ENCODE peak calls at places on chromosomes 3 and 15, in eight cellular contexts. K is K562, Q is GM12865, J is tibial artery, V is aorta, Y is lower leg skin, Z is mesenchymal stem cell, O is HFF-Myc. S is an unnamed sample.

GRCh38 chr3:77189684-77190083 is 149.8 kb downstream of the ROBO2 start:
- DNase-seq in K (no peak), Q (no peak), J (no peak), V (no peak), Y (no peak), Z (no peak), O (no peak), S (no peak)

GRCh38 chr3:53150247-53151085 is 10.5 kb upstream of the PRKCD start:
- DNase-seq in K (no peak), Q (no peak), J (no peak), V (peak), Y (no peak), Z (no peak), O (no peak), S (no peak)

GRCh38 chr3:52495777-52496602 is 852 bp downstream of the STAB1 start:
- DNase-seq in K (no peak), Q (no peak), J (no peak), V (no peak), Y (no peak), Z (peak), O (no peak), S (peak)

GRCh38 chr3:127456471-127457093 is 134.0 kb downstream of the TPRA1 start:
- DNase-seq in K (no peak), Q (no peak), J (peak), V (peak), Y (no peak), Z (peak), O (peak), S (no peak)

GRCh38 chr3:42749753-42750231 is 23.3 kb downstream of the CCDC13 start:
- DNase-seq in K (peak), Q (peak), J (peak), V (peak), Y (no peak), Z (no peak), O (no peak), S (no peak)

GRCh38 chr3:174295336-174295735 is 563.8 kb upstream of the NAALADL2 start:
- DNase-seq in K (no peak), Q (no peak), J (no peak), V (no peak), Y (no peak), Z (no peak), O (no peak), S (no peak)

GRCh38 chr15:84864429-84864795 is 20.1 kb upstream of the SLC28A1 start:
- DNase-seq in K (no peak), Q (no peak), J (no peak), V (no peak), Y (no peak), Z (no peak), O (no peak), S (no peak)

GRCh38 chr3:129182390-129183180 is 1.1 kb downstream of the CNBP start:
- DNase-seq in K (peak), Q (peak), J (no peak), V (no peak), Y (no peak), Z (peak), O (no peak), S (no peak)

GRCh38 chr15:29672446-29672845 is 149.8 kb downstream of the TJP1 start:
- DNase-seq in K (no peak), Q (no peak), J (no peak), V (no peak), Y (no peak), Z (no peak), O (no peak), S (no peak)

GRCh38 chr3:73614385-73614784 is 10.4 kb downstream of the PDZRN3 start:
- DNase-seq in K (no peak), Q (no peak), J (no peak), V (no peak), Y (peak), Z (peak), O (no peak), S (peak)

GRCh38 chr15:93359780-93360161 is 270.8 kb upstream of the RGMA start:
- DNase-seq in K (no peak), Q (no peak), J (no peak), V (no peak), Y (no peak), Z (no peak), O (no peak), S (no peak)

GRCh38 chr3:154040283-154040682 is 80.9 kb upstream of the ARHGEF26 start:
- DNase-seq in K (peak), Q (peak), J (no peak), V (no peak), Y (no peak), Z (peak), O (no peak), S (no peak)

GRCh38 chr15:69454953-69455352 is 2.3 kb downstream of the RPLP1 start:
- DNase-seq in K (peak), Q (no peak), J (no peak), V (no peak), Y (no peak), Z (no peak), O (no peak), S (no peak)
- H3K4me3 ChIP-seq in K (peak), Q (peak), J (peak), V (peak), Y (no peak), Z (peak), O (peak), S (no peak)

DNA sequence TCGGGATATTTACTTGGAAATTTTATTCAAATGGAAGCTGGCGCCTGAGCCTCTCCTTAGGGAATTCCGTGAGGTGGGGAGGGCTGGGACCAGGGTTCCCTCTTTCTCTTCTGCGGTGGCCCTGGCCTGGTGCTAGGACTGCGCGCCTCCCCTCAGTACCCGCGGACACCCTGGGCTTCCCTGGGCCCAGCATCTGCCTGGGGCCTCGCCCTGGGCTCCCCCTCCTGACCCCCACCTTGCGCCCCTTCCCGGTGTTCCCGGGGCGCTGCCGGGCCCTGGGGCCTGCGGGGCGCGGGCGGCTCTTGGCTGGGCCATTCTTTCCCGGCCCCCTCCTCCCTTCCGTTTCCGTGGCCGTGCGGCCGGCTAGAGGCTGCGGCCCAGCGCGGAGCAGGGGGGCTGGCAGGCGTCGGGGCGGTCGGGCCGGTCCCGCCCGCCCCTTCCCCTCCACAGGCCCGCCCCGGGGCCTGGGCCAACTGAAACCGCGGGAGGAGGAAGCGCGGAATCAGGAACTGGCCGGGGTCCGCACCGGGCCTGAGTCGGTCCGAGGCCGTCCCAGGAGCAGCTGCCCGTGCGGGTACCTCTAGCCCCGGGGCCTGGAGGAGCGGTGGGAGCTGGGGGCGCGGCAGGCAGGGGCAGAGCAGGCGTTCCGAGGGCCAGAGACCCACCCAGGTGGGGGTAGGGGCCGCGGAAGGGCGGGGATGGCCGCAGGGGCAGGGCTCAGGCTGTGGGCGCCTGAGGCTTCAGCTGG is at the start of gene FES:
- DNase-seq in K (no peak), Q (no peak), J (peak), V (peak), Y (no peak), Z (peak), O (no peak), S (no peak)
- H3K4me3 ChIP-seq in K (no peak), Q (peak), J (peak), V (peak), Y (peak), Z (peak), O (peak), S (peak)

GRCh38 chr3:86988235-86988634 is 2.7 kb downstream of the VGLL3 start:
- DNase-seq in K (no peak), Q (no peak), J (no peak), V (no peak), Y (no peak), Z (peak), O (no peak), S (no peak)
- H3K4me3 ChIP-seq in K (no peak), Q (no peak), J (peak), V (no peak), Y (no peak), Z (peak), O (peak), S (peak)

GRCh38 chr3:171776411-171776810 is 33.9 kb downstream of the PLD1 start:
- DNase-seq in K (no peak), Q (no peak), J (no peak), V (no peak), Y (no peak), Z (no peak), O (no peak), S (no peak)
- H3K4me3 ChIP-seq in K (no peak), Q (no peak), J (no peak), V (no peak), Y (no peak), Z (no peak), O (no peak), S (no peak)

GRCh38 chr3:172711457-172711800 is 562 bp upstream of the NCEH1 start:
- DNase-seq in K (peak), Q (peak), J (no peak), V (no peak), Y (no peak), Z (no peak), O (no peak), S (peak)

GRCh38 chr3:172710709-172711456 is at the start of gene NCEH1:
- DNase-seq in K (peak), Q (peak), J (peak), V (peak), Y (peak), Z (peak), O (peak), S (peak)

GRCh38 chr3:172707967-172708366 is 2.9 kb downstream of the NCEH1 start:
- DNase-seq in K (no peak), Q (no peak), J (no peak), V (no peak), Y (no peak), Z (peak), O (no peak), S (no peak)

GRCh38 chr3:172709776-172710708 is 825 bp downstream of the NCEH1 start:
- DNase-seq in K (peak), Q (peak), J (peak), V (peak), Y (peak), Z (peak), O (no peak), S (peak)

GRCh38 chr3:172708905-172709775 is 1.7 kb downstream of the NCEH1 start:
- DNase-seq in K (no peak), Q (no peak), J (no peak), V (no peak), Y (no peak), Z (peak), O (no peak), S (no peak)
- H3K4me3 ChIP-seq in K (no peak), Q (no peak), J (peak), V (peak), Y (no peak), Z (peak), O (peak), S (peak)

GRCh38 chr3:157226173-157226847 is 66.4 kb upstream of the CCNL1 start:
- DNase-seq in K (no peak), Q (peak), J (no peak), V (no peak), Y (no peak), Z (no peak), O (no peak), S (no peak)
- H3K4me3 ChIP-seq in K (no peak), Q (no peak), J (no peak), V (no peak), Y (no peak), Z (no peak), O (no peak), S (no peak)

GRCh38 chr15:62474771-62475124 is 309.7 kb upstream of the C2CD4B start:
- DNase-seq in K (no peak), Q (no peak), J (no peak), V (no peak), Y (no peak), Z (no peak), O (no peak), S (no peak)
- H3K4me3 ChIP-seq in K (no peak), Q (no peak), J (no peak), V (no peak), Y (no peak), Z (peak), O (no peak), S (no peak)